ENCODE peak calls at places on chromosomes 3 and 15, in six cellular contexts. C is NB4, J is mammary epithelial cell, M is HFF-Myc, B is tibial artery, A is GM12864. L is an unnamed sample.

GRCh38 chr15:80049046-80049445 is 10.4 kb upstream of the ZFAND6 start:
- DNase-seq in M (no peak), A (no peak), C (no peak), J (no peak), B (no peak), L (no peak)

GRCh38 chr15:56524915-56525314 is 60.0 kb upstream of the MNS1 start:
- DNase-seq in J (peak; percentile 7), C (no peak), M (peak; percentile 10), B (no peak), A (no peak), L (no peak)

GRCh38 chr3:153897025-153897723 is 224.0 kb upstream of the ARHGEF26 start:
- DNase-seq in M (no peak), C (no peak), A (no peak), B (no peak), J (no peak), L (no peak)

GRCh38 chr3:95217661-95218060 is 1154.8 kb downstream of the NSUN3 start:
- DNase-seq in B (no peak), C (no peak), A (no peak), M (no peak), J (no peak), L (no peak)

GRCh38 chr15:50820808-50821382 is 55.4 kb upstream of the SPPL2A start:
- DNase-seq in M (no peak), A (no peak), J (peak; percentile 51), B (no peak), C (no peak), L (no peak)

GRCh38 chr3:167066977-167067843 is 312.9 kb downstream of the ZBBX start:
- DNase-seq in M (no peak), B (no peak), J (no peak), C (no peak), A (no peak), L (no peak)

GRCh38 chr3:18080198-18080689 is 337.8 kb upstream of the TBC1D5 start:
- DNase-seq in B (no peak), M (no peak), A (no peak), C (peak; percentile 26), J (peak; percentile 39), L (no peak)

GRCh38 chr3:28099296-28099695 is 142.1 kb upstream of the CMC1 start:
- DNase-seq in A (no peak), J (no peak), C (no peak), M (no peak), B (no peak), L (no peak)

GRCh38 chr15:63188247-63188936 is 1.0 kb upstream of the RAB8B start:
- DNase-seq in B (no peak), J (no peak), M (no peak), A (no peak), C (no peak), L (no peak)

GRCh38 chr15:49190586-49190985 is 20.5 kb downstream of the GALK2 start:
- DNase-seq in A (no peak), M (no peak), C (peak; percentile 67), J (no peak), B (no peak), L (no peak)

GRCh38 chr3:187406927-187407326 is 38.7 kb downstream of the RTP4 start:
- DNase-seq in M (no peak), A (no peak), C (no peak), J (peak; percentile 32), B (no peak), L (no peak)

GRCh38 chr15:82798104-82798503 is 7.8 kb downstream of the FSD2 start:
- DNase-seq in M (no peak), A (no peak), C (no peak), J (no peak), B (no peak), L (no peak)
- H3K4me3 ChIP-seq in M (no peak overlapping the region), A (no peak overlapping the region), C (no peak overlapping the region), J (no peak overlapping the region), B (no peak overlapping the region), L (no peak overlapping the region)

GRCh38 chr3:123110953-123111615 is 44.3 kb downstream of the PDIA5 start:
- DNase-seq in J (no peak), M (no peak), C (no peak), B (no peak), A (no peak), L (no peak)
- H3K4me3 ChIP-seq in J (no peak overlapping the region), M (no peak overlapping the region), C (no peak overlapping the region), B (no peak overlapping the region), A (no peak overlapping the region), L (no peak overlapping the region)

GRCh38 chr3:147404800-147405551 is 1.4 kb downstream of the ZIC4 start:
- DNase-seq in J (no peak), B (no peak), M (no peak), C (no peak), A (no peak), L (no peak)
- H3K4me3 ChIP-seq in J (no peak overlapping the region), B (no peak overlapping the region), M (no peak overlapping the region), C (no peak overlapping the region), A (no peak overlapping the region), L (no peak overlapping the region)

GRCh38 chr3:106004841-106005240 is 136.0 kb upstream of the CBLB start:
- DNase-seq in C (no peak), J (no peak), B (no peak), M (no peak), A (no peak), L (no peak)
- H3K4me3 ChIP-seq in C (no peak overlapping the region), J (no peak overlapping the region), B (no peak overlapping the region), M (no peak overlapping the region), A (no peak overlapping the region), L (no peak overlapping the region)

GRCh38 chr3:62369476-62369743 is 3.9 kb downstream of the FEZF2 start:
- DNase-seq in J (no peak), A (no peak), B (no peak), M (no peak), C (no peak), L (no peak)

GRCh38 chr3:62366093-62366419 is 7.3 kb downstream of the FEZF2 start:
- DNase-seq in M (no peak), A (no peak), C (no peak), B (no peak), J (no peak), L (no peak)

GRCh38 chr3:62368705-62369475 is 4.5 kb downstream of the FEZF2 start:
- DNase-seq in M (no peak), B (no peak), A (no peak), C (no peak), J (no peak), L (no peak)

GRCh38 chr3:62370112-62371031 is 3.0 kb downstream of the FEZF2 start:
- DNase-seq in A (no peak), J (no peak), C (no peak), M (no peak), B (no peak), L (no peak)

DNA sequence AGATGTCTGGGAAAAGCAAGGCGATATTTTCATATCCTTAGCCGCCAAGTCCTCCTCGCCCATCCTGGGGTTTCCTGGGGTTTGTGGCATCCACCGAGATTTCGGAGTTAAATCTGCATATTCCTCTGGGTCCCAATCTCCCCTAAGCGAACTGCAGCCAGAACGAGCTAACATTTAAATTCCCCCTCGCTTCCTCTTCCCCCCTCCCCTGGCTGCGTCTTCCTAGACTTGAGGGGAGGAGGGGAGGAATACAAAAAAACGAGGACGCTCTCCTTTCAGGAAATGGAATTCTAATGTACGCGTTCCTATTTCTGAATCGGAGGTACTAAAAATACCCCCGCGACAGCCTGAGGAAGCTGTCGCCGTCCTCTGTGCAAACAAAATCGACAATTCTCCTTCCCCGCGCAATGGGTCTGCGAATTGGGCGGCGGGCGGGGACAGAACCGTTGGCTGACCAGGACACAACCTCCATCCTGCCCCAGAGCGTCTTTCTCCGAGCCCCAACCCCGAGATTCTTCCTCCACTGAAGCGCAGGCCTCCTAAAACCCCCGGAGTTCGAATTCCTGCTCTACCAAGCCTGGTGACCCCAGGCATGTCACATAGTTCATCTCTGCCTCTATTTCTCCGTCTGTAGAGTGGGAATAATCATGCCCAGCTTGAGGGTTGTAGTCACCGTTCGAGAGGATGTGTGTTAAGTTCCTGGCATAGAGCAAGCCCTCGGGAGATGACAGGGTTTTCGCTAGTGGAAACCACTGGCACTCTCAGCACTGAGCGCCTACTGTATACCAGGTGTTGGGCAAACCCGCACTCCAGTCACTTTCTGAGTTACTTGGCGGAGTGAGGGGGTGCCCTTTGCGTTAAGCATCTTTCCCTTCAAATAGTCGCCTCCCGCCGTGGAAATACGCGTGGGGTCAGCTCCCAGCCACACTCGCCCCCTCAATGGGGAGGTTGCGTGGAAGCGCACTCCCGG is 5.3 kb downstream of the FEZF2 start:
- DNase-seq in B (no peak), J (no peak), M (no peak), C (no peak), A (no peak), L (no peak)
- H3K4me3 ChIP-seq in B (peak overlapping the region; percentile 30), J (no peak overlapping the region), M (no peak overlapping the region), C (no peak overlapping the region), A (no peak overlapping the region), L (no peak overlapping the region)